ENCODE peak calls at places on chromosomes 4 and X, in six cellular contexts. V is choroid plexus epithelial cell; B is H4; X is activated CD4-positive, alpha-beta memory T cell treated with anti-CD3 and anti-CD28 coated beads for 36 hours; L is EL; C is stimulated activated CD4-positive, alpha-beta T cell treated with anti-CD3 and anti-CD28 coated beads, Interleukin-2, amount 100 ng/mL, for 48 hours. G is an unnamed sample.

GRCh38 chrX:35890699-35891098 is 28.8 kb upstream of the CFAP47 start:
- DNase-seq in V (peak), B (peak), X (no peak), L (peak), C (peak), G (peak)

GRCh38 chrX:119990409-119990994 is 47.0 kb upstream of the NKAP start:
- DNase-seq in V (no peak), B (no peak), X (no peak), L (no peak), C (no peak), G (no peak)

GRCh38 chr4:176775326-176775725 is 17.4 kb downstream of the VEGFC start:
- DNase-seq in V (peak), B (no peak), X (no peak), L (no peak), C (no peak), G (no peak)

GRCh38 chrX:8668797-8669196 is 63.1 kb downstream of the ANOS1 start:
- DNase-seq in V (no peak), B (no peak), X (no peak), L (no peak), C (no peak), G (no peak)

GRCh38 chr4:17468638-17469221 is 43.2 kb downstream of the QDPR start:
- DNase-seq in V (peak), B (peak), X (no peak), L (peak), C (no peak), G (no peak)

GRCh38 chrX:136214551-136214950 is 36.6 kb downstream of the MAP7D3 start:
- DNase-seq in V (peak), B (peak), X (no peak), L (peak), C (no peak), G (no peak)

GRCh38 chrX:119062750-119063374 is 9.9 kb upstream of the CT47C1 start:
- DNase-seq in V (peak), B (peak), X (no peak), L (no peak), C (no peak), G (no peak)

GRCh38 chr4:98692411-98692810 is 34.0 kb upstream of the TSPAN5 start:
- DNase-seq in V (no peak), B (no peak), X (no peak), L (no peak), C (no peak), G (no peak)

GRCh38 chr4:7627251-7628250 is 192.8 kb upstream of the PSAPL1 start:
- DNase-seq in V (no peak), B (no peak), X (no peak), L (no peak), C (no peak), G (no peak)

GRCh38 chrX:789096-789495 is 158.5 kb downstream of the SHOX start:
- DNase-seq in V (no peak), B (no peak), X (no peak), L (no peak), C (no peak), G (no peak)

GRCh38 chrX:42686296-42686695 is 91.7 kb downstream of the PPP1R2C start:
- DNase-seq in V (no peak), B (no peak), X (no peak), L (no peak), C (no peak), G (no peak)

GRCh38 chr4:22661443-22661842 is 31.3 kb upstream of the GBA3 start:
- DNase-seq in V (no peak), B (no peak), X (no peak), L (peak), C (no peak), G (no peak)

GRCh38 chrX:34275710-34276109 is 143.6 kb upstream of the FAM47A start:
- DNase-seq in V (no peak), B (peak), X (no peak), L (no peak), C (no peak), G (peak)

GRCh38 chr4:86004030-86004429 is 355.8 kb downstream of the MAPK10 start:
- DNase-seq in V (no peak), B (no peak), X (no peak), L (no peak), C (no peak), G (no peak)

GRCh38 chrX:1597345-1598020 is 6.1 kb downstream of the AKAP17A start:
- DNase-seq in V (no peak), B (no peak), X (no peak), L (no peak), C (no peak), G (no peak)

GRCh38 chr4:9944431-9945425 is 76.6 kb downstream of the SLC2A9 start:
- DNase-seq in V (no peak), B (no peak), X (no peak), L (no peak), C (no peak), G (no peak)

GRCh38 chrX:68852046-68852445 is 23.2 kb downstream of the EFNB1 start:
- DNase-seq in V (no peak), B (no peak), X (no peak), L (no peak), C (no peak), G (no peak)

GRCh38 chrX:53048169-53049126 is at the start of gene GPR173:
- DNase-seq in V (peak), B (peak), X (no peak), L (peak), C (no peak), G (peak)

GRCh38 chrX:30635630-30636029 is 17.6 kb upstream of the GK start:
- DNase-seq in V (peak), B (no peak), X (no peak), L (no peak), C (no peak), G (no peak)